ENCODE peak calls at places on chromosomes 11 and 22, in five cellular contexts. V is pons; I is myocyte; J is stimulated activated naive B cell treated with anti-CD40 and anti-IgM and Interleukin-4, amounts not matched to agents 10 μg/mL and 1 μg/mL and 100 μg/mL, for 72 hours; K is activated CD8-positive, alpha-beta memory T cell treated with anti-CD3 and anti-CD28 coated beads for 1 hour. Z is an unnamed sample.

GRCh38 chr22:46501701-46502100 is 35.7 kb downstream of the CELSR1 start:
- DNase-seq in V (no peak), I (peak; percentile 51), J (no peak), K (no peak), Z (no peak)

GRCh38 chr11:64372802-64373597 is 14.0 kb downstream of the RPS6KA4 start:
- DNase-seq in V (peak; percentile 84), I (peak; percentile 10), J (no peak), K (no peak), Z (no peak)

GRCh38 chr11:42770444-42771065 is 541.2 kb upstream of the API5 start:
- DNase-seq in V (peak; percentile 71), I (no peak), J (no peak), K (no peak), Z (no peak)

GRCh38 chr22:24325105-24325757 is 54.6 kb downstream of the SPECC1L start:
- DNase-seq in V (peak; percentile 86), I (peak; percentile 82), J (no peak), K (no peak), Z (no peak)

GRCh38 chr11:132779487-132779886 is 752.8 kb downstream of the OPCML start:
- DNase-seq in V (no peak), I (no peak), J (no peak), K (no peak), Z (no peak)

GRCh38 chr22:46292727-46293126 is 3.9 kb upstream of the GTSE1 start:
- DNase-seq in V (no peak), I (no peak), J (no peak), K (no peak), Z (no peak)

GRCh38 chr11:94544582-94544831 is 786 bp downstream of the FUT4 start:
- DNase-seq in V (no peak), I (no peak), J (no peak), K (no peak), Z (no peak)

GRCh38 chr11:73194593-73194992 is 23.5 kb upstream of the P2RY2 start:
- DNase-seq in V (no peak), I (peak; percentile 69), J (no peak), K (no peak), Z (no peak)

GRCh38 chr22:37162221-37163095 is 12.7 kb upstream of the IL2RB start:
- DNase-seq in V (no peak), I (no peak), J (peak; percentile 79), K (no peak), Z (no peak)

GRCh38 chr11:87300640-87301381 is 263.1 kb downstream of the TMEM135 start:
- DNase-seq in V (peak; percentile 12), I (peak; percentile 47), J (no peak), K (no peak), Z (no peak)

GRCh38 chr22:34608716-34609115 is 457.2 kb upstream of the ISX start:
- DNase-seq in V (no peak), I (no peak), J (no peak), K (no peak), Z (no peak)

GRCh38 chr11:65182258-65183170 is 786 bp downstream of the CAPN1 start:
- DNase-seq in V (no peak), I (peak; percentile 22), J (no peak), K (no peak), Z (peak; percentile 27)